ENCODE peak calls at places on chromosomes 7 and 10, in eight cellular contexts. G is body of pancreas, D is heart left ventricle, O is A549, H is IMR-90, X is HCT116, L is right lobe of liver, J is GM12878. R is an unnamed sample.

GRCh38 chr7:100867796-100868485 is 754 bp downstream of the TRIP6 start:
- ATAC-seq in G (peak), D (peak), O (peak), H (peak), X (no peak), L (peak), J (peak), R (peak)

GRCh38 chr7:69177941-69178494 is 420.3 kb upstream of the AUTS2 start:
- ATAC-seq in G (peak), D (peak), O (no peak), H (no peak), X (no peak), L (no peak), J (no peak), R (peak)

GRCh38 chr10:42781893-42782445 is 626 bp upstream of the BMS1 start:
- ATAC-seq in G (peak), D (peak), O (peak), H (no peak), X (peak), L (peak), J (peak), R (peak)

GRCh38 chr7:98314469-98314868 is 33.0 kb downstream of the BRI3 start:
- ATAC-seq in G (no peak), D (no peak), O (no peak), H (peak), X (no peak), L (no peak), J (peak), R (no peak)

GRCh38 chr7:44911911-44912310 is 26.6 kb upstream of the PURB start:
- ATAC-seq in G (no peak), D (peak), O (peak), H (no peak), X (no peak), L (peak), J (no peak), R (no peak)

GRCh38 chr7:134114992-134115391 is 12.1 kb upstream of the LRGUK start:
- ATAC-seq in G (no peak), D (no peak), O (no peak), H (no peak), X (no peak), L (no peak), J (no peak), R (no peak)

GRCh38 chr7:38461887-38462286 is 169.3 kb downstream of the AMPH start:
- ATAC-seq in G (no peak), D (no peak), O (no peak), H (no peak), X (no peak), L (no peak), J (no peak), R (no peak)

GRCh38 chr7:105580022-105580740 is 1.1 kb downstream of the EFCAB10 start:
- ATAC-seq in G (no peak), D (no peak), O (peak), H (no peak), X (peak), L (no peak), J (no peak), R (no peak)

GRCh38 chr7:23117841-23118240 is 12.3 kb downstream of the KLHL7 start:
- ATAC-seq in G (no peak), D (peak), O (no peak), H (no peak), X (no peak), L (peak), J (no peak), R (no peak)

GRCh38 chr10:21978191-21978862 is 25.2 kb downstream of the DNAJC1 start:
- ATAC-seq in G (no peak), D (no peak), O (no peak), H (peak), X (no peak), L (no peak), J (no peak), R (no peak)

GRCh38 chr10:76675951-76676587 is 961.5 kb downstream of the KCNMA1 start:
- ATAC-seq in G (no peak), D (peak), O (no peak), H (peak), X (no peak), L (no peak), J (no peak), R (peak)

GRCh38 chr10:11235771-11236170 is 218.1 kb downstream of the CELF2 start:
- ATAC-seq in G (no peak), D (no peak), O (no peak), H (no peak), X (no peak), L (no peak), J (peak), R (no peak)

GRCh38 chr10:13475124-13475523 is 53.7 kb downstream of the BEND7 start:
- ATAC-seq in G (no peak), D (no peak), O (no peak), H (no peak), X (no peak), L (no peak), J (no peak), R (no peak)

GRCh38 chr10:17859492-17860156 is 50.5 kb downstream of the MRC1 start:
- ATAC-seq in G (no peak), D (no peak), O (no peak), H (no peak), X (no peak), L (no peak), J (peak), R (no peak)

GRCh38 chr10:72337039-72337629 is 17.6 kb downstream of the DNAJB12 start:
- ATAC-seq in G (peak), D (peak), O (peak), H (peak), X (peak), L (peak), J (peak), R (peak)

GRCh38 chr7:93566876-93567275 is 7.6 kb downstream of the CALCR start:
- ATAC-seq in G (no peak), D (no peak), O (no peak), H (no peak), X (no peak), L (no peak), J (no peak), R (no peak)

GRCh38 chr10:124545346-124545745 is 83.7 kb downstream of the LHPP start:
- ATAC-seq in G (no peak), D (no peak), O (no peak), H (no peak), X (no peak), L (no peak), J (no peak), R (no peak)

GRCh38 chr10:5305374-5305773 is 59.4 kb upstream of the UCN3 start:
- ATAC-seq in G (peak), D (peak), O (no peak), H (no peak), X (no peak), L (peak), J (no peak), R (no peak)

GRCh38 chr10:110335314-110336064 is 30.8 kb upstream of the SMNDC1 start:
- ATAC-seq in G (no peak), D (no peak), O (no peak), H (peak), X (no peak), L (no peak), J (peak), R (no peak)

GRCh38 chr10:4354382-4354812 is 471.6 kb upstream of the AKR1E2 start:
- ATAC-seq in G (no peak), D (no peak), O (peak), H (no peak), X (peak), L (no peak), J (no peak), R (peak)

GRCh38 chr7:2299853-2300512 is 14.3 kb downstream of the SNX8 start:
- ATAC-seq in G (no peak), D (no peak), O (no peak), H (no peak), X (no peak), L (peak), J (peak), R (no peak)

GRCh38 chr10:100744136-100744979 is 1.0 kb upstream of the PAX2 start:
- ATAC-seq in G (no peak), D (no peak), O (peak), H (peak), X (no peak), L (no peak), J (peak), R (no peak)

GRCh38 chr10:115572740-115573455 is 479.7 kb downstream of the ATRNL1 start:
- ATAC-seq in G (no peak), D (no peak), O (peak), H (peak), X (peak), L (peak), J (peak), R (no peak)

GRCh38 chr10:85594239-85594638 is 772.4 kb downstream of the GRID1 start:
- ATAC-seq in G (no peak), D (no peak), O (no peak), H (no peak), X (no peak), L (no peak), J (no peak), R (no peak)

GRCh38 chr10:112213098-112213823 is 29.7 kb upstream of the GPAM start:
- ATAC-seq in G (no peak), D (no peak), O (no peak), H (no peak), X (no peak), L (no peak), J (peak), R (no peak)

GRCh38 chr7:42878303-42878702 is 33.6 kb downstream of the C7orf25 start:
- ATAC-seq in G (no peak), D (peak), O (peak), H (no peak), X (no peak), L (no peak), J (no peak), R (no peak)

GRCh38 chr10:28564905-28565304 is 32.0 kb downstream of the WAC start:
- ATAC-seq in G (no peak), D (no peak), O (no peak), H (peak), X (no peak), L (no peak), J (peak), R (no peak)

GRCh38 chr10:44385726-44386438 is 985 bp upstream of the CXCL12 start:
- ATAC-seq in G (no peak), D (no peak), O (peak), H (no peak), X (no peak), L (no peak), J (no peak), R (no peak)

GRCh38 chr7:90425376-90425775 is 22.1 kb downstream of the CLDN12 start:
- ATAC-seq in G (no peak), D (no peak), O (peak), H (no peak), X (no peak), L (peak), J (peak), R (no peak)

GRCh38 chr10:34826221-34826620 is 11.1 kb upstream of the PARD3 start:
- ATAC-seq in G (no peak), D (no peak), O (peak), H (no peak), X (peak), L (no peak), J (peak), R (no peak)

GRCh38 chr7:38199782-38200181 is 21.7 kb downstream of the STARD3NL start:
- ATAC-seq in G (no peak), D (no peak), O (no peak), H (no peak), X (no peak), L (no peak), J (no peak), R (no peak)

GRCh38 chr10:113049881-113050280 is 99.8 kb downstream of the TCF7L2 start:
- ATAC-seq in G (no peak), D (no peak), O (no peak), H (no peak), X (no peak), L (no peak), J (no peak), R (no peak)

GRCh38 chr10:46060706-46061105 is 14.6 kb upstream of the MSMB start:
- ATAC-seq in G (no peak), D (no peak), O (no peak), H (no peak), X (no peak), L (no peak), J (no peak), R (no peak)

GRCh38 chr7:136911362-136911761 is 42.9 kb downstream of the CHRM2 start:
- ATAC-seq in G (no peak), D (peak), O (no peak), H (peak), X (no peak), L (no peak), J (no peak), R (no peak)

GRCh38 chr10:117363027-117363426 is 12.2 kb downstream of the PDZD8 start:
- ATAC-seq in G (no peak), D (no peak), O (no peak), H (no peak), X (no peak), L (no peak), J (peak), R (no peak)

GRCh38 chr7:113085781-113086390 is 741 bp downstream of the GPR85 start:
- ATAC-seq in G (peak), D (peak), O (peak), H (no peak), X (no peak), L (no peak), J (peak), R (no peak)

GRCh38 chr10:77179015-77179695 is 458.5 kb downstream of the KCNMA1 start:
- ATAC-seq in G (peak), D (peak), O (peak), H (peak), X (peak), L (peak), J (no peak), R (peak)

DNA sequence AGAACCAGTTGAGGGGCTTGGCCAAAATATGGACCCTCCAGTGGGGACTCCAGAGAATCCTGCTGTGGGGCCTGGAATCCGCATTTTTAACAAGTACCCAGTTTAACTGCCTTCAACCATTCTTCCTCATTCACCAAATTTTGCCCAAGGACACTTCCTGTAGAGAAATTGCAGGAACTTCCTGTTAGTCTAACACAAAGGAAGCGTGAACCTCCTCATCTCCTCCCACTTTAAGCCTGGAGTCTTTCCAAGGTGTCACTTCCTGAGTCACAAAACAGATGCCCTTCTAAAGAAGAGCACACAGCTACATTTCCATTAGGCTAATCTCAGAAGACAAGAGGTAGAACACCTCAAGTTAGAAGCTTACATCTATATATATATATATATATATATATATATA is 188.4 kb downstream of the PPP1R17 start:
- ATAC-seq in G (no peak), D (peak), O (no peak), H (no peak), X (no peak), L (peak), J (no peak), R (no peak)
- H3K27ac ChIP-seq in G (no peak), D (peak), O (peak), H (no peak), X (no peak), L (no peak), J (no peak), R (no peak)

GRCh38 chr10:32981760-32982159 is 23.7 kb upstream of the ITGB1 start:
- ATAC-seq in G (peak), D (peak), O (peak), H (no peak), X (no peak), L (peak), J (no peak), R (no peak)
- TF ChIP-seq POLR2A in G (peak), D (no peak), O (peak), H (peak), X (no peak), L (peak), J (no peak), R (no peak)

GRCh38 chr7:102175423-102176170 is 111.1 kb upstream of the SH2B2 start:
- ATAC-seq in G (no peak), D (no peak), O (no peak), H (no peak), X (no peak), L (no peak), J (no peak), R (no peak)

GRCh38 chr7:102169651-102170416 is 116.8 kb upstream of the SH2B2 start:
- ATAC-seq in G (peak), D (no peak), O (no peak), H (peak), X (no peak), L (peak), J (no peak), R (no peak)

GRCh38 chr7:102167254-102167653 is 119.4 kb upstream of the SH2B2 start:
- ATAC-seq in G (no peak), D (no peak), O (no peak), H (no peak), X (no peak), L (no peak), J (no peak), R (no peak)

GRCh38 chr7:102173669-102174068 is 113.0 kb upstream of the SH2B2 start:
- ATAC-seq in G (no peak), D (no peak), O (no peak), H (no peak), X (no peak), L (no peak), J (no peak), R (no peak)

DNA sequence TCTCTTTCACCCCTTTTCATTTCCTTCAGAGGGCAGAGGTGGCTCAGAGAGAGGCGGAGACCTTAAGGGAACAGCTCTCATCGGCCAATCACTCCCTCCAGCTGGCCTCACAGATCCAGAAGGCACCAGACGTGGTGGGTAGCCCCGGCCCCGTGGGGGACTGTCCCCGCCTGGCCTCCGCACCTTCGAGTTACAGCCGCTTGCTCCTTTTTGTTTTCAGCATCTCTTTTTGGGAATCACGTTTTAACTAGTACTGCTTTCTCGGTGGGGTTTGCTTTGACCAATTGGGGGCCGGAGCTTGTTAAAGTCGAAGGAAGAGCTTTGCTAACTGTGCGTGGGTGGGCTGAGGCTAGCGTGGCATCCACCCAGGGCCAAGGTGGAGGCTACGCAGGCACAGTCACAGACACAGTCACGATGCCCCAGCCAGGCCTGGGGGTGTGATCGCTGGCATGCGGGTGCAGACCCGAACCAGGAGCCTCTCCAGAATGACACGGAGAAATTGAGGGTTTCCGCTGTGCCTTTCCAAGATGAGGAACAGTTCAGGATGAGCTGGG is 116.2 kb upstream of the SH2B2 start:
- ATAC-seq in G (no peak), D (no peak), O (peak), H (peak), X (no peak), L (no peak), J (no peak), R (no peak)
- H3K27ac ChIP-seq in G (peak), D (peak), O (no peak), H (peak), X (no peak), L (no peak), J (no peak), R (peak)

GRCh38 chr7:65927489-65928448 is 54.2 kb downstream of the GUSB start:
- ATAC-seq in G (no peak), D (peak), O (peak), H (no peak), X (peak), L (peak), J (peak), R (no peak)
- TF ChIP-seq POLR2A in G (no peak), D (no peak), O (no peak), H (no peak), X (no peak), L (no peak), J (no peak), R (no peak)

GRCh38 chr7:88361357-88361756 is 54.7 kb upstream of the STEAP4 start:
- ATAC-seq in G (no peak), D (no peak), O (no peak), H (no peak), X (no peak), L (no peak), J (peak), R (no peak)
- H3K27ac ChIP-seq in G (no peak), D (no peak), O (no peak), H (no peak), X (no peak), L (no peak), J (no peak), R (no peak)

DNA sequence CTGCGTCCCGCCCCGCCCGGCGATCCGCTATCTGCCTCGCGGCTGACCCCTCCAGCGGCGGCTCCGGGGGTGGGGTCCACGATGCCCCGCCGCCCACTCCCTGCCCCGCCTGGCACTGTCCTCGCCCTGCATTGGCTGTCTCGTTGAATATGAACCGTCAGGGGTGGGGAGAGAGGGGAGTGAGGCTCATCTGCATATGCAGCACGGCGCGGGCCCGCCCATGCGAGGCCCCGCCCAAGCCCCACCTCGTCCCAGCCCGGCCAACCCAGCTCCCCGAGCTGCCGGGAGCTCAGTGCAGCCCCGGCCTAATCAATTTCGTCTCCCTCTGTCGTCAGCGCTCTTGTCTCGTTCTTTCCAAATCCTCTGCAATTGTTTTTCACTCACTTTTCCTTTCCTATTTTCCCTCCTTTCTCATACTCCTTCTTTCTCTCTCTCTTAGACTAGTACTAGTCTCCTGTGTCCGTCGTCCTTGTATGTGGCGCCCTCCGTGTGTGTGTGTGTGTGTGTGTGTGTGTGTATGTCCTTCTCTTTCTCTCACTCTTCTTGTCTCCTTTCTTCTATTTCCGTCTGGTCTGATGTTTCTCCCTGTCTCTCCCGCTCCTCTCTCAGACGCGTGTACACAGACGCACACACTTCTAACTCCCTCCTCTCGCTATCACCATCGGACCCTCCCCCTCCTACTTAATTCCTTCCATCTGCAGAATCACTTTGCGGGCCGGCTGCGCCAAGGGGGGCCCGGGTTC is 455 bp upstream of the ZCCHC24 start:
- ATAC-seq in G (peak), D (peak), O (peak), H (peak), X (peak), L (peak), J (peak), R (peak)
- TF ChIP-seq POLR2A in G (peak), D (peak), O (no peak), H (peak), X (peak), L (no peak), J (no peak), R (no peak)

R was measured in gastroesophageal sphincter.